ENCODE peak calls at places on chromosome 12, in six cellular contexts. One of them, this sample, is unnamed.

GRCh38 chr12:87670448-87670847 is 358.8 kb downstream of the C12orf50 start:
- DNase-seq in AG04450: no peak
- DNase-seq in fibroblast of lung: no peak
- DNase-seq in HCT116: no peak
- DNase-seq in brain microvascular endothelial cell: no peak
- DNase-seq in A549: no peak
- DNase-seq in this sample: no peak

GRCh38 chr12:104197264-104197663 is 18.3 kb upstream of the TXNRD1 start:
- DNase-seq in HCT116: no peak
- DNase-seq in brain microvascular endothelial cell: no peak
- DNase-seq in fibroblast of lung: peak; percentile 90
- DNase-seq in AG04450: no peak
- DNase-seq in A549: no peak
- DNase-seq in this sample: peak; percentile 22

GRCh38 chr12:22275847-22276246 is 58.7 kb downstream of the ST8SIA1 start:
- DNase-seq in AG04450: peak; percentile 98
- DNase-seq in brain microvascular endothelial cell: peak; percentile 98
- DNase-seq in HCT116: no peak
- DNase-seq in A549: peak; percentile 13
- DNase-seq in fibroblast of lung: peak; percentile 100
- DNase-seq in this sample: peak; percentile 100

GRCh38 chr12:113396828-113397496 is 6.7 kb downstream of the SDS start:
- DNase-seq in brain microvascular endothelial cell: no peak
- DNase-seq in A549: no peak
- DNase-seq in fibroblast of lung: no peak
- DNase-seq in HCT116: no peak
- DNase-seq in AG04450: no peak
- DNase-seq in this sample: no peak

GRCh38 chr12:9149372-9149771 is 33.7 kb upstream of the A2M start:
- DNase-seq in brain microvascular endothelial cell: no peak
- DNase-seq in AG04450: no peak
- DNase-seq in HCT116: peak; percentile 16
- DNase-seq in A549: no peak
- DNase-seq in fibroblast of lung: no peak
- DNase-seq in this sample: no peak

GRCh38 chr12:55724226-55724939 is 4.2 kb downstream of the RDH5 start:
- DNase-seq in fibroblast of lung: peak; percentile 78
- DNase-seq in brain microvascular endothelial cell: peak; percentile 72
- DNase-seq in A549: peak; percentile 70
- DNase-seq in HCT116: no peak
- DNase-seq in AG04450: no peak
- DNase-seq in this sample: no peak

GRCh38 chr12:26011099-26011498 is 52.6 kb downstream of the RASSF8 start:
- DNase-seq in brain microvascular endothelial cell: no peak
- DNase-seq in A549: no peak
- DNase-seq in AG04450: peak; percentile 74
- DNase-seq in HCT116: no peak
- DNase-seq in fibroblast of lung: peak; percentile 79
- DNase-seq in this sample: peak; percentile 71

GRCh38 chr12:80958162-80958561 is 20.4 kb upstream of the LIN7A start:
- DNase-seq in fibroblast of lung: no peak
- DNase-seq in HCT116: no peak
- DNase-seq in AG04450: no peak
- DNase-seq in A549: no peak
- DNase-seq in brain microvascular endothelial cell: no peak
- DNase-seq in this sample: no peak

GRCh38 chr12:95057431-95057830 is 16.0 kb downstream of the NR2C1 start:
- DNase-seq in A549: no peak
- DNase-seq in fibroblast of lung: no peak
- DNase-seq in AG04450: no peak
- DNase-seq in brain microvascular endothelial cell: no peak
- DNase-seq in HCT116: no peak
- DNase-seq in this sample: no peak

GRCh38 chr12:50192908-50193307 is 25.7 kb upstream of the CERS5 start:
- DNase-seq in AG04450: peak; percentile 53
- DNase-seq in brain microvascular endothelial cell: no peak
- DNase-seq in A549: no peak
- DNase-seq in HCT116: no peak
- DNase-seq in fibroblast of lung: peak; percentile 69
- DNase-seq in this sample: no peak

GRCh38 chr12:79782197-79782890 is 91.6 kb upstream of the PAWR start:
- DNase-seq in A549: no peak
- DNase-seq in brain microvascular endothelial cell: peak; percentile 71
- DNase-seq in AG04450: no peak
- DNase-seq in fibroblast of lung: peak; percentile 46
- DNase-seq in HCT116: no peak
- DNase-seq in this sample: no peak

GRCh38 chr12:130041983-130042812 is 120.1 kb upstream of the FZD10 start:
- DNase-seq in fibroblast of lung: no peak
- DNase-seq in HCT116: no peak
- DNase-seq in AG04450: no peak
- DNase-seq in A549: peak; percentile 22
- DNase-seq in brain microvascular endothelial cell: peak; percentile 2
- DNase-seq in this sample: no peak

GRCh38 chr12:119678459-119678858 is 10.5 kb downstream of the PRKAB1 start:
- DNase-seq in AG04450: no peak
- DNase-seq in brain microvascular endothelial cell: no peak
- DNase-seq in A549: no peak
- DNase-seq in fibroblast of lung: no peak
- DNase-seq in HCT116: no peak
- DNase-seq in this sample: no peak

GRCh38 chr12:8818526-8818925 is 3.9 kb upstream of the A2ML1 start:
- DNase-seq in fibroblast of lung: no peak
- DNase-seq in HCT116: no peak
- DNase-seq in A549: no peak
- DNase-seq in AG04450: no peak
- DNase-seq in brain microvascular endothelial cell: no peak
- DNase-seq in this sample: no peak

GRCh38 chr12:57280234-57281062 is 29.5 kb upstream of the STAC3 start:
- DNase-seq in brain microvascular endothelial cell: peak; percentile 96
- DNase-seq in HCT116: peak; percentile 79
- DNase-seq in A549: peak; percentile 78
- DNase-seq in AG04450: peak; percentile 91
- DNase-seq in fibroblast of lung: peak; percentile 83
- DNase-seq in this sample: peak; percentile 58

GRCh38 chr12:55072093-55072492 is 52.3 kb downstream of the NEUROD4 start:
- DNase-seq in brain microvascular endothelial cell: no peak
- DNase-seq in HCT116: peak; percentile 22
- DNase-seq in AG04450: no peak
- DNase-seq in A549: peak; percentile 7
- DNase-seq in fibroblast of lung: peak; percentile 3
- DNase-seq in this sample: no peak

GRCh38 chr12:16063728-16064127 is 152.6 kb downstream of the DERA start:
- DNase-seq in brain microvascular endothelial cell: no peak
- DNase-seq in HCT116: no peak
- DNase-seq in AG04450: no peak
- DNase-seq in fibroblast of lung: peak; percentile 11
- DNase-seq in A549: no peak
- DNase-seq in this sample: no peak

GRCh38 chr12:111904438-111904837 is 62.4 kb downstream of the MAPKAPK5 start:
- DNase-seq in brain microvascular endothelial cell: no peak
- DNase-seq in A549: no peak
- DNase-seq in HCT116: no peak
- DNase-seq in AG04450: no peak
- DNase-seq in fibroblast of lung: no peak
- DNase-seq in this sample: no peak

GRCh38 chr12:52849511-52849910 is 717 bp upstream of the KRT78 start:
- DNase-seq in HCT116: no peak
- DNase-seq in brain microvascular endothelial cell: no peak
- DNase-seq in AG04450: no peak
- DNase-seq in A549: no peak
- DNase-seq in fibroblast of lung: no peak
- DNase-seq in this sample: no peak

GRCh38 chr12:8852119-8852518 is 29.7 kb downstream of the A2ML1 start:
- DNase-seq in AG04450: no peak
- DNase-seq in fibroblast of lung: no peak
- DNase-seq in A549: no peak
- DNase-seq in HCT116: no peak
- DNase-seq in brain microvascular endothelial cell: no peak
- DNase-seq in this sample: no peak

DNA sequence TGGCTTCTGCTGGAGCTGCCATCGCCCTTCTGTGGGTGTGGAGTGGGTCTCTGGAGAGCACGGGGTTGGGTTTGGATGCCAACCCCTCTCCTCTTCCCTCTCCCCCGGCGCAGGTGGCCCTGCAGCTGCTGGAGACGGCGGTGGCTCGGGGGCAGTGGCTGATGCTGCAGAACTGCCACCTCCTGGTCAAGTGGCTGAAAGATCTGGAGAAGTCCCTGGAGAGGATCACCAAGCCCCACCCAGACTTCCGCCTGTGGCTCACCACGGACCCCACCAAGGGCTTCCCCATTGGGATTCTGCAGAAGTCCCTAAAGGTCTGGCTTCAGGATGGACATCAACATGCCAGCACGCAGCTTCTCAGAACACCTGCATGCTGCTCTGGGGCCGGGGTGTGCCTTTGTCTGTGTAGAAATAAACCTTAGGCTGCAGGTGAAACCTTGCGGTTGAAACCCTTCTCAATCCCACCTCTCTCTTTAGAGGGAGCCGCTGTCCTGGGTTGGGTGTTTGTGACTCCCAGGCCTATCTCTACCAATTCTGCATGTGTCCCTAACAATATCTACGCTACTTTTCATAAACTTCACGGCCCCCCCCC is 44.3 kb downstream of the CCDC92 start:
- DNase-seq in A549: no peak
- DNase-seq in fibroblast of lung: no peak
- DNase-seq in brain microvascular endothelial cell: no peak
- DNase-seq in AG04450: no peak
- DNase-seq in HCT116: no peak
- DNase-seq in this sample: no peak
- TF ChIP-seq CTCF in A549: no peak
- TF ChIP-seq CTCF in fibroblast of lung: no peak
- TF ChIP-seq CTCF in brain microvascular endothelial cell: no peak
- TF ChIP-seq CTCF in AG04450: no peak
- TF ChIP-seq CTCF in HCT116: no peak
- TF ChIP-seq CTCF in this sample: no peak

GRCh38 chr12:68871899-68872298 is 61.1 kb downstream of the CPM start:
- DNase-seq in fibroblast of lung: no peak
- DNase-seq in HCT116: peak; percentile 19
- DNase-seq in brain microvascular endothelial cell: peak; percentile 16
- DNase-seq in AG04450: no peak
- DNase-seq in A549: no peak
- DNase-seq in this sample: no peak
- TF ChIP-seq CTCF in fibroblast of lung: peak; percentile 27
- TF ChIP-seq CTCF in HCT116: peak; percentile 58
- TF ChIP-seq CTCF in brain microvascular endothelial cell: peak; percentile 72
- TF ChIP-seq CTCF in AG04450: peak; percentile 40
- TF ChIP-seq CTCF in A549: peak; percentile 32
- TF ChIP-seq CTCF in this sample: peak; percentile 6

GRCh38 chr12:59075141-59075540 is 154.8 kb upstream of the LRIG3 start:
- DNase-seq in A549: no peak
- DNase-seq in AG04450: no peak
- DNase-seq in fibroblast of lung: no peak
- DNase-seq in brain microvascular endothelial cell: no peak
- DNase-seq in HCT116: no peak
- DNase-seq in this sample: no peak

GRCh38 chr12:59076611-59077010 is 156.3 kb upstream of the LRIG3 start:
- DNase-seq in brain microvascular endothelial cell: no peak
- DNase-seq in fibroblast of lung: no peak
- DNase-seq in AG04450: no peak
- DNase-seq in A549: no peak
- DNase-seq in HCT116: no peak
- DNase-seq in this sample: no peak

GRCh38 chr12:59077153-59077930 is 157.0 kb upstream of the LRIG3 start:
- DNase-seq in HCT116: no peak
- DNase-seq in AG04450: no peak
- DNase-seq in brain microvascular endothelial cell: no peak
- DNase-seq in fibroblast of lung: peak; percentile 42
- DNase-seq in A549: no peak
- DNase-seq in this sample: no peak

GRCh38 chr12:59078027-59078426 is 157.7 kb upstream of the LRIG3 start:
- DNase-seq in HCT116: no peak
- DNase-seq in AG04450: no peak
- DNase-seq in brain microvascular endothelial cell: no peak
- DNase-seq in A549: no peak
- DNase-seq in fibroblast of lung: no peak
- DNase-seq in this sample: no peak

GRCh38 chr12:59075968-59076367 is 155.7 kb upstream of the LRIG3 start:
- DNase-seq in fibroblast of lung: no peak
- DNase-seq in A549: no peak
- DNase-seq in AG04450: no peak
- DNase-seq in brain microvascular endothelial cell: no peak
- DNase-seq in HCT116: no peak
- DNase-seq in this sample: no peak
- TF ChIP-seq CTCF in fibroblast of lung: peak; percentile 9
- TF ChIP-seq CTCF in A549: no peak
- TF ChIP-seq CTCF in AG04450: peak; percentile 23
- TF ChIP-seq CTCF in brain microvascular endothelial cell: peak; percentile 37
- TF ChIP-seq CTCF in HCT116: no peak
- TF ChIP-seq CTCF in this sample: no peak

DNA sequence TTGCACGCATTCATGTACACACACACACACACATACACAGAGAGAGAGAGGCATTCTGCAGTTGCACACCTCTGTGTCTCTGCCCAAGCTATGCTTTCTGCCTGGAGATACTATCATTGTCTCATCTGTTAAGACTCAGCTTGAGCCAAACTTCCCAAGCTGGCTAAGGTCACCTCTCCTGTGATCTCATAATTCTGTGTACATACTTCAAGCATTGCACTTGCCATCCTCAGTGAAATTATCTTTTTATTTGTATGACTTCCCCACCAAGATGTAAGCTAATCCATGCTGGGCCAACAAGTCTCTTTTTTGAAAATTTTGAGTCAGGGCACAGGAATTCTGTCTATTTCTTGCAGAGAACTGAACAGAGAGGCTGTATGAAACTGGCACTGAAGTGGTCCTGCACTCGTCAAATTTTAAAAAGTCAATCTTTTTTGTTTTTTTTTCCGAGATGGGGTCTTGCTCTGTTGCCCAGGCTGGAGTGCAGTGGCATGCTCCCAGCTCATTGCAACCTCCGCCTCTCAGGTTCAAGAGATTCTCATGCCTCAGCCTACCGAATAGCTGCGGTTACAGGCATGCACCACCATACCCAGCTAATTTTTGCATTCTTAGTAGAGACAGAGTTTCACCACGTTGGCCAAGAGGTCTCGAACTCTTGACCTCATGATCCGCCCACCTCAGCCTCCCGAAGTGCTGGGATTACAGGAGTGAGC is 44.3 kb downstream of the TMTC1 start:
- DNase-seq in A549: no peak
- DNase-seq in HCT116: no peak
- DNase-seq in brain microvascular endothelial cell: peak; percentile 56
- DNase-seq in fibroblast of lung: peak; percentile 35
- DNase-seq in AG04450: peak; percentile 44
- DNase-seq in this sample: peak; percentile 7
- TF ChIP-seq CTCF in A549: no peak
- TF ChIP-seq CTCF in HCT116: no peak
- TF ChIP-seq CTCF in brain microvascular endothelial cell: no peak
- TF ChIP-seq CTCF in fibroblast of lung: no peak
- TF ChIP-seq CTCF in AG04450: no peak
- TF ChIP-seq CTCF in this sample: no peak

GRCh38 chr12:101013993-101014392 is 196.0 kb downstream of the SLC5A8 start:
- DNase-seq in fibroblast of lung: no peak
- DNase-seq in AG04450: no peak
- DNase-seq in brain microvascular endothelial cell: no peak
- DNase-seq in A549: no peak
- DNase-seq in HCT116: no peak
- DNase-seq in this sample: no peak
- TF ChIP-seq CTCF in fibroblast of lung: no peak
- TF ChIP-seq CTCF in AG04450: no peak
- TF ChIP-seq CTCF in brain microvascular endothelial cell: no peak
- TF ChIP-seq CTCF in A549: no peak
- TF ChIP-seq CTCF in HCT116: no peak
- TF ChIP-seq CTCF in this sample: no peak

This sample was measured in AG09319.